ENCODE peak calls at places on chromosomes 6 and 20, in ten cellular contexts. A is adrenal gland; B is sigmoid colon; F is fibroblast of pulmonary artery; W is cardiac fibroblast; V is activated T-helper 1 cell treated with anti-CD3 and anti-CD28 coated beads, Interleukin-2, amount 50 U/mL, for 16 hours; C is A172; T is colonic mucosa; E is HS-27A; R is neural crest cell. G is an unnamed sample.

GRCh38 chr6:143579703-143580102 is 68.2 kb upstream of the FUCA2 start:
- DNase-seq in A (peak), B (peak), F (peak), W (peak), V (no peak), C (no peak), T (no peak), E (no peak), R (no peak), G (peak)

GRCh38 chr6:107642348-107643347 is 152.7 kb downstream of the SOBP start:
- DNase-seq in A (no peak), B (no peak), F (no peak), W (no peak), V (no peak), C (no peak), T (no peak), E (no peak), R (no peak), G (no peak)

GRCh38 chr20:44309763-44310663 is 989 bp downstream of the FITM2 start:
- DNase-seq in A (peak), B (no peak), F (peak), W (peak), V (no peak), C (peak), T (peak), E (no peak), R (no peak), G (peak)

GRCh38 chr6:156175971-156176421 is 601.2 kb upstream of the ARID1B start:
- DNase-seq in A (peak), B (peak), F (no peak), W (no peak), V (no peak), C (no peak), T (peak), E (no peak), R (no peak), G (no peak)

GRCh38 chr6:5053864-5054426 is 31.2 kb upstream of the PPP1R3G start:
- DNase-seq in A (no peak), B (no peak), F (no peak), W (no peak), V (no peak), C (no peak), T (no peak), E (no peak), R (no peak), G (no peak)

GRCh38 chr20:60138263-60139127 is 180.3 kb downstream of the CDH26 start:
- DNase-seq in A (peak), B (no peak), F (peak), W (no peak), V (no peak), C (no peak), T (peak), E (peak), R (no peak), G (peak)

GRCh38 chr6:168206186-168206585 is 113.4 kb downstream of the DACT2 start:
- DNase-seq in A (no peak), B (peak), F (no peak), W (peak), V (no peak), C (no peak), T (no peak), E (no peak), R (no peak), G (no peak)

GRCh38 chr20:61873651-61874420 is 191.8 kb downstream of the TAF4 start:
- DNase-seq in A (no peak), B (no peak), F (no peak), W (no peak), V (no peak), C (no peak), T (no peak), E (no peak), R (no peak), G (no peak)

GRCh38 chr20:51322164-51322707 is 220.3 kb downstream of the NFATC2 start:
- DNase-seq in A (no peak), B (no peak), F (no peak), W (no peak), V (no peak), C (no peak), T (no peak), E (no peak), R (no peak), G (no peak)

GRCh38 chr6:51398793-51399192 is 580.1 kb downstream of the TFAP2B start:
- DNase-seq in A (no peak), B (no peak), F (no peak), W (no peak), V (no peak), C (no peak), T (no peak), E (peak), R (no peak), G (no peak)

GRCh38 chr6:435442-436307 is 44.1 kb downstream of the IRF4 start:
- DNase-seq in A (no peak), B (no peak), F (no peak), W (no peak), V (no peak), C (peak), T (no peak), E (no peak), R (no peak), G (peak)

GRCh38 chr6:87312860-87313259 is 9.5 kb upstream of the SMIM8 start:
- DNase-seq in A (no peak), B (no peak), F (no peak), W (no peak), V (no peak), C (no peak), T (no peak), E (no peak), R (no peak), G (no peak)

GRCh38 chr6:159117031-159117430 is 52.2 kb upstream of the FNDC1 start:
- DNase-seq in A (peak), B (peak), F (peak), W (peak), V (no peak), C (no peak), T (no peak), E (no peak), R (no peak), G (no peak)

GRCh38 chr6:37324131-37325033 is 29.4 kb upstream of the RNF8 start:
- DNase-seq in A (no peak), B (no peak), F (peak), W (no peak), V (no peak), C (peak), T (no peak), E (peak), R (no peak), G (peak)

GRCh38 chr20:53606364-53606985 is 12.8 kb upstream of the ZNF217 start:
- DNase-seq in A (peak), B (no peak), F (peak), W (peak), V (no peak), C (peak), T (no peak), E (no peak), R (no peak), G (no peak)

GRCh38 chr6:134039116-134039515 is 13.3 kb downstream of the SLC2A12 start:
- DNase-seq in A (no peak), B (no peak), F (no peak), W (no peak), V (no peak), C (no peak), T (no peak), E (no peak), R (no peak), G (no peak)

GRCh38 chr20:58981564-58982364 is 708 bp downstream of the NELFCD start:
- DNase-seq in A (no peak), B (no peak), F (peak), W (peak), V (no peak), C (no peak), T (peak), E (no peak), R (no peak), G (no peak)

GRCh38 chr20:56328861-56329260 is 29.9 kb upstream of the FAM210B start:
- DNase-seq in A (no peak), B (no peak), F (peak), W (peak), V (no peak), C (peak), T (no peak), E (no peak), R (peak), G (no peak)

GRCh38 chr6:130473886-130474285 is 108.1 kb downstream of the TMEM200A start:
- DNase-seq in A (no peak), B (no peak), F (peak), W (no peak), V (no peak), C (peak), T (no peak), E (peak), R (no peak), G (peak)

GRCh38 chr20:6473197-6473596 is 294.3 kb upstream of the BMP2 start:
- DNase-seq in A (no peak), B (no peak), F (peak), W (peak), V (no peak), C (no peak), T (no peak), E (no peak), R (no peak), G (no peak)

GRCh38 chr6:36852481-36853147 is 13.4 kb upstream of the CPNE5 start:
- DNase-seq in A (no peak), B (no peak), F (peak), W (peak), V (no peak), C (peak), T (no peak), E (peak), R (no peak), G (peak)

GRCh38 chr20:34703061-34703572 is 1.0 kb upstream of the TP53INP2 start:
- DNase-seq in A (no peak), B (no peak), F (no peak), W (no peak), V (no peak), C (no peak), T (no peak), E (no peak), R (no peak), G (no peak)

GRCh38 chr20:13089950-13090469 is 81.2 kb downstream of the SPTLC3 start:
- DNase-seq in A (no peak), B (no peak), F (no peak), W (no peak), V (no peak), C (no peak), T (no peak), E (no peak), R (no peak), G (no peak)

GRCh38 chr6:18493421-18493891 is 106.3 kb downstream of the RNF144B start:
- DNase-seq in A (no peak), B (no peak), F (no peak), W (no peak), V (no peak), C (no peak), T (no peak), E (no peak), R (no peak), G (no peak)

GRCh38 chr6:47655719-47656595 is 42.4 kb upstream of the ADGRF4 start:
- DNase-seq in A (peak), B (no peak), F (peak), W (peak), V (no peak), C (peak), T (peak), E (no peak), R (no peak), G (peak)

GRCh38 chr6:161353208-161353613 is 79.3 kb upstream of the AGPAT4 start:
- DNase-seq in A (peak), B (no peak), F (peak), W (peak), V (no peak), C (peak), T (no peak), E (no peak), R (no peak), G (no peak)

GRCh38 chr6:143451531-143451930 is 926 bp downstream of the PEX3 start:
- DNase-seq in A (no peak), B (no peak), F (no peak), W (no peak), V (no peak), C (no peak), T (no peak), E (no peak), R (no peak), G (no peak)

GRCh38 chr6:104958720-104959452 is 2.0 kb downstream of the LIN28B start:
- DNase-seq in A (no peak), B (no peak), F (no peak), W (no peak), V (no peak), C (no peak), T (no peak), E (no peak), R (no peak), G (no peak)